ENCODE peak calls at places on chromosomes 7 and 10, in five cellular contexts. One of them, this sample, is unnamed.

GRCh38 chr7:148912151-148912550 is 28.1 kb upstream of the EZH2 start:
- DNase-seq in NCI-H1930: no peak
- DNase-seq in activated T-cell treated with anti-CD3 and anti-CD28 coated beads, Interleukin-2, amount 50 U/mL, for 72 hours: no peak
- DNase-seq in HS-27A: no peak
- DNase-seq in AG09319: no peak
- DNase-seq in this sample: no peak

GRCh38 chr7:98458090-98458875 is 57.4 kb upstream of the BAIAP2L1 start:
- DNase-seq in NCI-H1930: no peak
- DNase-seq in activated T-cell treated with anti-CD3 and anti-CD28 coated beads, Interleukin-2, amount 50 U/mL, for 72 hours: no peak
- DNase-seq in AG09319: no peak
- DNase-seq in HS-27A: no peak
- DNase-seq in this sample: no peak

GRCh38 chr7:106959753-106960152 is 84.8 kb upstream of the PRKAR2B start:
- DNase-seq in HS-27A: no peak
- DNase-seq in AG09319: no peak
- DNase-seq in NCI-H1930: peak
- DNase-seq in activated T-cell treated with anti-CD3 and anti-CD28 coated beads, Interleukin-2, amount 50 U/mL, for 72 hours: peak
- DNase-seq in this sample: peak

GRCh38 chr10:86335831-86336230 is 30.8 kb downstream of the GRID1 start:
- DNase-seq in NCI-H1930: no peak
- DNase-seq in activated T-cell treated with anti-CD3 and anti-CD28 coated beads, Interleukin-2, amount 50 U/mL, for 72 hours: no peak
- DNase-seq in HS-27A: no peak
- DNase-seq in AG09319: no peak
- DNase-seq in this sample: no peak

GRCh38 chr7:46664458-46664857 is 743.4 kb upstream of the IGFBP3 start:
- DNase-seq in AG09319: no peak
- DNase-seq in HS-27A: no peak
- DNase-seq in activated T-cell treated with anti-CD3 and anti-CD28 coated beads, Interleukin-2, amount 50 U/mL, for 72 hours: no peak
- DNase-seq in NCI-H1930: no peak
- DNase-seq in this sample: no peak

GRCh38 chr10:102068216-102068615 is 3.1 kb downstream of the HPS6 start:
- DNase-seq in activated T-cell treated with anti-CD3 and anti-CD28 coated beads, Interleukin-2, amount 50 U/mL, for 72 hours: no peak
- DNase-seq in NCI-H1930: no peak
- DNase-seq in HS-27A: no peak
- DNase-seq in AG09319: no peak
- DNase-seq in this sample: no peak

GRCh38 chr10:97861351-97861750 is 11.7 kb downstream of the GOLGA7B start:
- DNase-seq in NCI-H1930: no peak
- DNase-seq in AG09319: peak
- DNase-seq in HS-27A: no peak
- DNase-seq in activated T-cell treated with anti-CD3 and anti-CD28 coated beads, Interleukin-2, amount 50 U/mL, for 72 hours: peak
- DNase-seq in this sample: peak

GRCh38 chr7:136865236-136865635 is 3.2 kb upstream of the CHRM2 start:
- DNase-seq in HS-27A: no peak
- DNase-seq in AG09319: no peak
- DNase-seq in NCI-H1930: no peak
- DNase-seq in activated T-cell treated with anti-CD3 and anti-CD28 coated beads, Interleukin-2, amount 50 U/mL, for 72 hours: no peak
- DNase-seq in this sample: no peak

GRCh38 chr10:110783509-110784103 is 88.1 kb upstream of the PDCD4 start:
- DNase-seq in NCI-H1930: no peak
- DNase-seq in HS-27A: no peak
- DNase-seq in AG09319: no peak
- DNase-seq in activated T-cell treated with anti-CD3 and anti-CD28 coated beads, Interleukin-2, amount 50 U/mL, for 72 hours: peak
- DNase-seq in this sample: peak

GRCh38 chr7:66185680-66186187 is 19.4 kb upstream of the TPST1 start:
- DNase-seq in HS-27A: no peak
- DNase-seq in AG09319: no peak
- DNase-seq in activated T-cell treated with anti-CD3 and anti-CD28 coated beads, Interleukin-2, amount 50 U/mL, for 72 hours: no peak
- DNase-seq in NCI-H1930: no peak
- DNase-seq in this sample: no peak

GRCh38 chr10:9719246-9719645 is 1298.4 kb upstream of the CELF2 start:
- DNase-seq in AG09319: no peak
- DNase-seq in HS-27A: no peak
- DNase-seq in activated T-cell treated with anti-CD3 and anti-CD28 coated beads, Interleukin-2, amount 50 U/mL, for 72 hours: no peak
- DNase-seq in NCI-H1930: no peak
- DNase-seq in this sample: no peak

GRCh38 chr10:110498087-110498981 is 627 bp downstream of the DUSP5 start:
- DNase-seq in AG09319: no peak
- DNase-seq in activated T-cell treated with anti-CD3 and anti-CD28 coated beads, Interleukin-2, amount 50 U/mL, for 72 hours: peak
- DNase-seq in HS-27A: no peak
- DNase-seq in NCI-H1930: peak
- DNase-seq in this sample: peak

GRCh38 chr7:65840446-65840845 is 32.4 kb upstream of the VKORC1L1 start:
- DNase-seq in HS-27A: no peak
- DNase-seq in NCI-H1930: no peak
- DNase-seq in activated T-cell treated with anti-CD3 and anti-CD28 coated beads, Interleukin-2, amount 50 U/mL, for 72 hours: no peak
- DNase-seq in AG09319: no peak
- DNase-seq in this sample: peak

GRCh38 chr10:97338041-97338440 is 3.5 kb upstream of the FRAT2 start:
- DNase-seq in HS-27A: no peak
- DNase-seq in NCI-H1930: no peak
- DNase-seq in activated T-cell treated with anti-CD3 and anti-CD28 coated beads, Interleukin-2, amount 50 U/mL, for 72 hours: no peak
- DNase-seq in AG09319: no peak
- DNase-seq in this sample: no peak

GRCh38 chr7:64174328-64174727 is 32.7 kb upstream of the ZNF735 start:
- DNase-seq in NCI-H1930: no peak
- DNase-seq in activated T-cell treated with anti-CD3 and anti-CD28 coated beads, Interleukin-2, amount 50 U/mL, for 72 hours: no peak
- DNase-seq in AG09319: no peak
- DNase-seq in HS-27A: no peak
- DNase-seq in this sample: no peak

GRCh38 chr10:69730251-69731156 is 71.2 kb upstream of the COL13A1 start:
- DNase-seq in activated T-cell treated with anti-CD3 and anti-CD28 coated beads, Interleukin-2, amount 50 U/mL, for 72 hours: no peak
- DNase-seq in NCI-H1930: no peak
- DNase-seq in HS-27A: no peak
- DNase-seq in AG09319: no peak
- DNase-seq in this sample: peak

GRCh38 chr7:91082854-91083495 is 181.3 kb upstream of the FZD1 start:
- DNase-seq in activated T-cell treated with anti-CD3 and anti-CD28 coated beads, Interleukin-2, amount 50 U/mL, for 72 hours: no peak
- DNase-seq in HS-27A: no peak
- DNase-seq in NCI-H1930: no peak
- DNase-seq in AG09319: no peak
- DNase-seq in this sample: peak

GRCh38 chr10:78316451-78316931 is 282.8 kb downstream of the RPS24 start:
- DNase-seq in activated T-cell treated with anti-CD3 and anti-CD28 coated beads, Interleukin-2, amount 50 U/mL, for 72 hours: no peak
- DNase-seq in NCI-H1930: no peak
- DNase-seq in HS-27A: no peak
- DNase-seq in AG09319: no peak
- DNase-seq in this sample: no peak

GRCh38 chr7:108114117-108114841 is 15.9 kb downstream of the LAMB4 start:
- DNase-seq in HS-27A: no peak
- DNase-seq in AG09319: no peak
- DNase-seq in activated T-cell treated with anti-CD3 and anti-CD28 coated beads, Interleukin-2, amount 50 U/mL, for 72 hours: peak
- DNase-seq in NCI-H1930: no peak
- DNase-seq in this sample: peak

GRCh38 chr7:64879800-64880199 is 23.3 kb upstream of the ZNF273 start:
- DNase-seq in activated T-cell treated with anti-CD3 and anti-CD28 coated beads, Interleukin-2, amount 50 U/mL, for 72 hours: no peak
- DNase-seq in AG09319: no peak
- DNase-seq in HS-27A: no peak
- DNase-seq in NCI-H1930: no peak
- DNase-seq in this sample: no peak

GRCh38 chr7:149662591-149663095 is 110.7 kb downstream of the ZNF467 start:
- DNase-seq in HS-27A: no peak
- DNase-seq in AG09319: no peak
- DNase-seq in activated T-cell treated with anti-CD3 and anti-CD28 coated beads, Interleukin-2, amount 50 U/mL, for 72 hours: peak
- DNase-seq in NCI-H1930: no peak
- DNase-seq in this sample: peak

GRCh38 chr7:45236666-45237065 is 79.1 kb downstream of the RAMP3 start:
- DNase-seq in HS-27A: no peak
- DNase-seq in activated T-cell treated with anti-CD3 and anti-CD28 coated beads, Interleukin-2, amount 50 U/mL, for 72 hours: no peak
- DNase-seq in AG09319: no peak
- DNase-seq in NCI-H1930: no peak
- DNase-seq in this sample: no peak

GRCh38 chr10:6516277-6516676 is 63.8 kb downstream of the PRKCQ start:
- DNase-seq in NCI-H1930: no peak
- DNase-seq in activated T-cell treated with anti-CD3 and anti-CD28 coated beads, Interleukin-2, amount 50 U/mL, for 72 hours: no peak
- DNase-seq in HS-27A: no peak
- DNase-seq in AG09319: no peak
- DNase-seq in this sample: no peak

GRCh38 chr10:689433-690226 is at the start of gene DIP2C:
- DNase-seq in activated T-cell treated with anti-CD3 and anti-CD28 coated beads, Interleukin-2, amount 50 U/mL, for 72 hours: no peak
- DNase-seq in AG09319: peak
- DNase-seq in NCI-H1930: no peak
- DNase-seq in HS-27A: no peak
- DNase-seq in this sample: peak

GRCh38 chr10:46306550-46307184 is 19.9 kb downstream of the ANTXRL start:
- DNase-seq in activated T-cell treated with anti-CD3 and anti-CD28 coated beads, Interleukin-2, amount 50 U/mL, for 72 hours: no peak
- DNase-seq in NCI-H1930: no peak
- DNase-seq in AG09319: no peak
- DNase-seq in HS-27A: no peak
- DNase-seq in this sample: no peak

GRCh38 chr7:22157552-22157951 is 199.4 kb downstream of the RAPGEF5 start:
- DNase-seq in activated T-cell treated with anti-CD3 and anti-CD28 coated beads, Interleukin-2, amount 50 U/mL, for 72 hours: no peak
- DNase-seq in NCI-H1930: no peak
- DNase-seq in AG09319: no peak
- DNase-seq in HS-27A: no peak
- DNase-seq in this sample: no peak

GRCh38 chr7:42236266-42237161 is 495 bp downstream of the GLI3 start:
- DNase-seq in HS-27A: no peak
- DNase-seq in NCI-H1930: no peak
- DNase-seq in AG09319: no peak
- DNase-seq in activated T-cell treated with anti-CD3 and anti-CD28 coated beads, Interleukin-2, amount 50 U/mL, for 72 hours: peak
- DNase-seq in this sample: peak

GRCh38 chr7:14381936-14382335 is 392.5 kb upstream of the ETV1 start:
- DNase-seq in NCI-H1930: no peak
- DNase-seq in activated T-cell treated with anti-CD3 and anti-CD28 coated beads, Interleukin-2, amount 50 U/mL, for 72 hours: no peak
- DNase-seq in AG09319: no peak
- DNase-seq in HS-27A: no peak
- DNase-seq in this sample: no peak

GRCh38 chr7:40746841-40747556 is 612.2 kb downstream of the SUGCT start:
- DNase-seq in NCI-H1930: no peak
- DNase-seq in HS-27A: no peak
- DNase-seq in activated T-cell treated with anti-CD3 and anti-CD28 coated beads, Interleukin-2, amount 50 U/mL, for 72 hours: no peak
- DNase-seq in AG09319: no peak
- DNase-seq in this sample: no peak

GRCh38 chr7:117791877-117792780 is 81.1 kb downstream of the CTTNBP2 start:
- DNase-seq in NCI-H1930: no peak
- DNase-seq in HS-27A: no peak
- DNase-seq in AG09319: no peak
- DNase-seq in activated T-cell treated with anti-CD3 and anti-CD28 coated beads, Interleukin-2, amount 50 U/mL, for 72 hours: no peak
- DNase-seq in this sample: no peak

GRCh38 chr7:96016056-96016455 is 243.7 kb downstream of the DYNC1I1 start:
- DNase-seq in HS-27A: no peak
- DNase-seq in NCI-H1930: no peak
- DNase-seq in AG09319: no peak
- DNase-seq in activated T-cell treated with anti-CD3 and anti-CD28 coated beads, Interleukin-2, amount 50 U/mL, for 72 hours: no peak
- DNase-seq in this sample: no peak

GRCh38 chr10:103584216-103585010 is 90.9 kb downstream of the NEURL1 start:
- DNase-seq in activated T-cell treated with anti-CD3 and anti-CD28 coated beads, Interleukin-2, amount 50 U/mL, for 72 hours: peak
- DNase-seq in AG09319: no peak
- DNase-seq in HS-27A: no peak
- DNase-seq in NCI-H1930: peak
- DNase-seq in this sample: peak

GRCh38 chr10:70996549-70996948 is 108.2 kb upstream of the PCBD1 start:
- DNase-seq in activated T-cell treated with anti-CD3 and anti-CD28 coated beads, Interleukin-2, amount 50 U/mL, for 72 hours: no peak
- DNase-seq in NCI-H1930: no peak
- DNase-seq in HS-27A: no peak
- DNase-seq in AG09319: no peak
- DNase-seq in this sample: no peak

GRCh38 chr10:67072654-67073053 is 146.8 kb downstream of the LRRTM3 start:
- DNase-seq in NCI-H1930: no peak
- DNase-seq in AG09319: no peak
- DNase-seq in HS-27A: no peak
- DNase-seq in activated T-cell treated with anti-CD3 and anti-CD28 coated beads, Interleukin-2, amount 50 U/mL, for 72 hours: no peak
- DNase-seq in this sample: no peak

GRCh38 chr10:86234553-86235270 is 131.9 kb downstream of the GRID1 start:
- DNase-seq in activated T-cell treated with anti-CD3 and anti-CD28 coated beads, Interleukin-2, amount 50 U/mL, for 72 hours: no peak
- DNase-seq in NCI-H1930: no peak
- DNase-seq in HS-27A: no peak
- DNase-seq in AG09319: no peak
- DNase-seq in this sample: no peak

GRCh38 chr7:377069-378040 is 87.4 kb downstream of the FOXL3 start:
- DNase-seq in AG09319: no peak
- DNase-seq in activated T-cell treated with anti-CD3 and anti-CD28 coated beads, Interleukin-2, amount 50 U/mL, for 72 hours: no peak
- DNase-seq in HS-27A: no peak
- DNase-seq in NCI-H1930: no peak
- DNase-seq in this sample: no peak

GRCh38 chr7:142802301-142802700 is 31.5 kb downstream of the PRSS2 start:
- DNase-seq in NCI-H1930: no peak
- DNase-seq in AG09319: no peak
- DNase-seq in HS-27A: no peak
- DNase-seq in activated T-cell treated with anti-CD3 and anti-CD28 coated beads, Interleukin-2, amount 50 U/mL, for 72 hours: no peak
- DNase-seq in this sample: no peak

GRCh38 chr10:71538608-71539260 is 142.0 kb downstream of the CDH23 start:
- DNase-seq in HS-27A: no peak
- DNase-seq in activated T-cell treated with anti-CD3 and anti-CD28 coated beads, Interleukin-2, amount 50 U/mL, for 72 hours: no peak
- DNase-seq in AG09319: no peak
- DNase-seq in NCI-H1930: no peak
- DNase-seq in this sample: peak

GRCh38 chr10:112896273-112896672 is 53.8 kb upstream of the TCF7L2 start:
- DNase-seq in AG09319: no peak
- DNase-seq in HS-27A: no peak
- DNase-seq in NCI-H1930: no peak
- DNase-seq in activated T-cell treated with anti-CD3 and anti-CD28 coated beads, Interleukin-2, amount 50 U/mL, for 72 hours: no peak
- DNase-seq in this sample: no peak

GRCh38 chr7:141837683-141838082 is 3.6 kb downstream of the PRSS37 start:
- DNase-seq in NCI-H1930: no peak
- DNase-seq in activated T-cell treated with anti-CD3 and anti-CD28 coated beads, Interleukin-2, amount 50 U/mL, for 72 hours: no peak
- DNase-seq in AG09319: no peak
- DNase-seq in HS-27A: no peak
- DNase-seq in this sample: no peak